ENCODE peak calls at places on chromosome 1, in six cellular contexts. S is GM12878, U is SK-N-SH, V is H1, B is K562, K is HepG2. Y is an unnamed sample.

GRCh38 chr1:43008425-43009108 is 49.9 kb upstream of the SLC2A1 start:
- DNase-seq in K (peak; percentile 93), V (peak; percentile 87), S (no peak), U (no peak), B (no peak), Y (no peak)

GRCh38 chr1:184937729-184938128 is 36.6 kb downstream of the NIBAN1 start:
- DNase-seq in S (no peak), B (no peak), K (no peak), V (no peak), U (no peak), Y (no peak)

GRCh38 chr1:21622466-21623315 is 46.5 kb downstream of the RAP1GAP start:
- DNase-seq in V (peak; percentile 81), B (peak; percentile 90), S (no peak), U (peak; percentile 94), K (no peak), Y (no peak)

GRCh38 chr1:100438789-100439188 is 86.5 kb downstream of the CDC14A start:
- DNase-seq in V (no peak), K (no peak), U (no peak), B (no peak), S (no peak), Y (no peak)

GRCh38 chr1:60073605-60074278 is at the start of gene C1orf87:
- DNase-seq in U (no peak), S (no peak), B (peak; percentile 21), V (peak; percentile 87), K (no peak), Y (no peak)

GRCh38 chr1:229119161-229119560 is 151.8 kb upstream of the RAB4A start:
- DNase-seq in U (no peak), B (no peak), V (no peak), K (no peak), S (no peak), Y (no peak)

GRCh38 chr1:191022856-191023255 is 545.2 kb upstream of the BRINP3 start:
- DNase-seq in K (no peak), V (no peak), B (no peak), U (no peak), S (no peak), Y (no peak)

GRCh38 chr1:18705811-18706210 is 75.2 kb downstream of the PAX7 start:
- DNase-seq in V (no peak), B (no peak), S (no peak), K (no peak), U (no peak), Y (no peak)

GRCh38 chr1:199472025-199472424 is 555.5 kb upstream of the NR5A2 start:
- DNase-seq in K (no peak), V (no peak), S (no peak), U (no peak), B (no peak), Y (no peak)

GRCh38 chr1:9593492-9594465 is 5.1 kb downstream of the TMEM201 start:
- DNase-seq in U (peak; percentile 93), B (peak; percentile 83), S (peak; percentile 30), V (peak; percentile 71), K (peak; percentile 91), Y (peak; percentile 57)

GRCh38 chr1:25123551-25123950 is 108.8 kb downstream of the SYF2 start:
- DNase-seq in B (no peak), K (no peak), S (no peak), V (no peak), U (no peak), Y (no peak)

GRCh38 chr1:246682231-246682895 is 41.8 kb upstream of the SCCPDH start:
- DNase-seq in K (no peak), B (no peak), U (no peak), S (no peak), V (no peak), Y (no peak)

GRCh38 chr1:227273557-227273956 is 44.7 kb downstream of the CDC42BPA start:
- DNase-seq in S (no peak), U (no peak), K (peak; percentile 46), B (no peak), V (no peak), Y (no peak)

GRCh38 chr1:116556289-116557006 is 14.4 kb downstream of the CD58 start:
- DNase-seq in U (no peak), S (peak; percentile 96), B (peak; percentile 58), K (no peak), V (no peak), Y (no peak)

DNA sequence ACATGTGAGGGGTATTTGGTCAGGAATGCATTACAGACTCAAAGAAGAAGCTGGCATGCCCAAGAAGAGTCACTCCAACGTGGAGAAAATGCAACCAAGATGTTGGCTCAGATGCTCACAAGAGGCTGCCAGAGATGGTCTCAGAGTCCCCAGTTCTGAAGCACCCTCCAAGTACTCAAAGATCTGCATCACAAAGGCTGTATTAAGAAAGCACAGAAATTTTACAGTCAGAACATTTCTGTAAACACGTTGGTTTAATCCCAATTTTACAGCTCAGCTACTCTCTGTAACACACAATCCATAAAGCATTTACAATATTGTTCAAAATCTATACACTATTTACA is 69.4 kb downstream of the CDC7 start:
- DNase-seq in U (no peak), B (no peak), S (no peak), V (no peak), K (no peak), Y (no peak)
- TF ChIP-seq GABPA in U (no peak), B (no peak), S (no peak), V (no peak), K (no peak), Y (no peak)

DNA sequence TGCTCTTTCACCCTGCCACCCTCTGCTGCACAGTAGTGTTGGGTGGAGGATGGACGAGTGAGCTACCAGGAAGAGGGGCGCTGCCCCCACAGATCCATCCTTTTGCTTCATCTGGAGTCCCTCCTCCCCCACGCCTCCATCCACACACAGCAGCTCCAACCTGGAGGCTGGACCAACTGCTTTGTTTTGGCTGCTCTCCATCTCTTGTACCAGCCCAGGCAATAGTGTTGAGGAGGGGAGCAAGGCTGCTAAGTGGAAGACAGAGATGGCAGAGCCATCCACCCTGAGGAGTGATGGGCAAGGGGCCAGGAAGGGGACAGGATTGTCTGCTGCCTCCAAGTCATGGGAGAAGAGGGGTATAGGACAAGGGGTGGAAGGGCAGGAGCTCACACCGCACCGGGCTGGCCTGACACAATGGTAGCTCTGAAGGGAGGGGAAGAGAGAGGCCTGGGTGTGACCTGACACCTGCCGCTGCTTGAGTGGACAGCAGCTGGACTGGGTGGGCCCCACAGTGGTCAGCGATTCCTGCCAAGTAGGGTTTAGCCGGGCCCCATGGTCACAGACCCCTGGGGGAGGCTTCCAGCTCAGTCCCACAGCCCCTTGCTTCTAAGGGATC is 8.5 kb downstream of the CHRNB2 start:
- DNase-seq in K (no peak), V (no peak), U (no peak), S (no peak), B (no peak), Y (no peak)
- TF ChIP-seq POLR2AphosphoS5 in K (peak; percentile 5), V (no peak), U (no peak), S (peak; percentile 49), B (no peak), Y (no peak)

GRCh38 chr1:79124756-79125155 is 118.2 kb upstream of the ADGRL4 start:
- DNase-seq in S (no peak), B (no peak), V (no peak), U (no peak), K (no peak), Y (no peak)

GRCh38 chr1:79133703-79134258 is 127.3 kb upstream of the ADGRL4 start:
- DNase-seq in S (no peak), V (no peak), U (no peak), K (no peak), B (no peak), Y (no peak)

GRCh38 chr1:79131626-79132025 is 125.1 kb upstream of the ADGRL4 start:
- DNase-seq in S (no peak), K (no peak), U (no peak), B (no peak), V (no peak), Y (no peak)

GRCh38 chr1:79129914-79130313 is 123.4 kb upstream of the ADGRL4 start:
- DNase-seq in K (no peak), B (no peak), U (peak; percentile 38), V (no peak), S (no peak), Y (no peak)

DNA sequence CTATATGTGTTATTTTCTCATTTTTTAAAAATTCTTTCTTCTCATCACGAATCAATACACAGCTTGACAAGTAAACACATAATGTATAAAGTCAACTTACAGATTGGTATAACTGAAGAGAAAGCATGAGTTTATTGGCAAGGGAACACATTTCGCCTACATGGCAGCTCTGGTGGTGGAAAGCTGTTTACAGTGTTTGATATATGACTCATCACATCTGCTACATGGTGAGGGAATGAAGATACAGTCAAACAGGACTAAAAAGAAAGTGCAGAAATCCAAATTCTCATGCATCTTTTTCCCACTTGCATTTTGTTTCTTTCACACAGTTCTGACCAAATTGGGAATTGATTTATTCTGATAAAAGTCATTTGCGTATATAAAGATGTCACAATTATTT is 122.2 kb upstream of the ADGRL4 start:
- DNase-seq in K (no peak), B (no peak), V (no peak), U (peak; percentile 12), S (no peak), Y (no peak)
- TF ChIP-seq GABPA in K (no peak), B (no peak), V (no peak), U (no peak), S (no peak), Y (no peak)

GRCh38 chr1:53145942-53146708 is 3.7 kb upstream of the SLC1A7 start:
- DNase-seq in U (peak; percentile 52), B (peak; percentile 50), S (no peak), K (peak; percentile 85), V (no peak), Y (no peak)
- TF ChIP-seq POLR2AphosphoS5 in U (peak; percentile 82), B (no peak), S (no peak), K (peak; percentile 85), V (no peak), Y (no peak)

GRCh38 chr1:214216031-214216430 is 64.9 kb upstream of the SMYD2 start:
- DNase-seq in B (no peak), S (no peak), K (no peak), V (no peak), U (no peak), Y (no peak)

GRCh38 chr1:214215583-214215982 is 65.4 kb upstream of the SMYD2 start:
- DNase-seq in S (no peak), B (no peak), K (no peak), V (no peak), U (no peak), Y (no peak)

GRCh38 chr1:214213136-214213535 is 67.8 kb upstream of the SMYD2 start:
- DNase-seq in B (no peak), S (no peak), K (no peak), V (no peak), U (no peak), Y (no peak)

GRCh38 chr1:214216779-214217178 is 64.2 kb upstream of the SMYD2 start:
- DNase-seq in V (no peak), S (no peak), B (no peak), U (no peak), K (peak; percentile 16), Y (no peak)

GRCh38 chr1:214214851-214215250 is 66.1 kb upstream of the SMYD2 start:
- DNase-seq in K (no peak), U (no peak), S (no peak), V (no peak), B (no peak), Y (no peak)
- TF ChIP-seq GABPA in K (no peak), U (no peak), S (no peak), V (no peak), B (no peak), Y (no peak)